ENCODE peak calls at places on chromosomes 12 and 14, in ten cellular contexts. One of them, this sample, is unnamed.

GRCh38 chr12:62632521-62632920 is 165.9 kb downstream of the MON2 start:
- DNase-seq in stomach: no peak
- DNase-seq in suprapubic skin: peak
- DNase-seq in transverse colon: peak
- DNase-seq in vagina: no peak
- DNase-seq in upper lobe of left lung: peak
- DNase-seq in breast epithelium: peak
- DNase-seq in ovary: peak
- DNase-seq in esophagus squamous epithelium: no peak
- DNase-seq in gastrocnemius medialis: peak
- DNase-seq in this sample: peak

GRCh38 chr12:9669019-9669326 is 540 bp upstream of the CLEC2D start:
- DNase-seq in stomach: no peak
- DNase-seq in suprapubic skin: no peak
- DNase-seq in transverse colon: no peak
- DNase-seq in vagina: no peak
- DNase-seq in upper lobe of left lung: no peak
- DNase-seq in breast epithelium: no peak
- DNase-seq in ovary: no peak
- DNase-seq in esophagus squamous epithelium: no peak
- DNase-seq in gastrocnemius medialis: no peak
- DNase-seq in this sample: no peak

GRCh38 chr12:92987362-92987761 is 58.3 kb upstream of the EEA1 start:
- DNase-seq in stomach: no peak
- DNase-seq in suprapubic skin: no peak
- DNase-seq in transverse colon: no peak
- DNase-seq in vagina: no peak
- DNase-seq in upper lobe of left lung: no peak
- DNase-seq in breast epithelium: no peak
- DNase-seq in ovary: no peak
- DNase-seq in esophagus squamous epithelium: no peak
- DNase-seq in gastrocnemius medialis: no peak
- DNase-seq in this sample: no peak

GRCh38 chr12:42663621-42664020 is 74.1 kb upstream of the PRICKLE1 start:
- DNase-seq in stomach: no peak
- DNase-seq in suprapubic skin: no peak
- DNase-seq in transverse colon: no peak
- DNase-seq in vagina: no peak
- DNase-seq in upper lobe of left lung: no peak
- DNase-seq in breast epithelium: no peak
- DNase-seq in ovary: no peak
- DNase-seq in esophagus squamous epithelium: no peak
- DNase-seq in gastrocnemius medialis: no peak
- DNase-seq in this sample: no peak

GRCh38 chr14:76863724-76864407 is 37.7 kb downstream of the LRRC74A start:
- DNase-seq in stomach: no peak
- DNase-seq in suprapubic skin: no peak
- DNase-seq in transverse colon: peak
- DNase-seq in vagina: no peak
- DNase-seq in upper lobe of left lung: peak
- DNase-seq in breast epithelium: no peak
- DNase-seq in ovary: no peak
- DNase-seq in esophagus squamous epithelium: no peak
- DNase-seq in gastrocnemius medialis: peak
- DNase-seq in this sample: peak

GRCh38 chr12:8554451-8555195 is 13.9 kb upstream of the CLEC4E start:
- DNase-seq in stomach: no peak
- DNase-seq in suprapubic skin: no peak
- DNase-seq in transverse colon: no peak
- DNase-seq in vagina: no peak
- DNase-seq in upper lobe of left lung: no peak
- DNase-seq in breast epithelium: no peak
- DNase-seq in ovary: no peak
- DNase-seq in esophagus squamous epithelium: no peak
- DNase-seq in gastrocnemius medialis: no peak
- DNase-seq in this sample: no peak

GRCh38 chr12:105099355-105099754 is 8.2 kb upstream of the WASHC4 start:
- DNase-seq in stomach: no peak
- DNase-seq in suprapubic skin: no peak
- DNase-seq in transverse colon: no peak
- DNase-seq in vagina: no peak
- DNase-seq in upper lobe of left lung: no peak
- DNase-seq in breast epithelium: no peak
- DNase-seq in ovary: no peak
- DNase-seq in esophagus squamous epithelium: no peak
- DNase-seq in gastrocnemius medialis: no peak
- DNase-seq in this sample: no peak

GRCh38 chr12:109944975-109945374 is 44.9 kb downstream of the TCHP start:
- DNase-seq in stomach: no peak
- DNase-seq in suprapubic skin: no peak
- DNase-seq in transverse colon: no peak
- DNase-seq in vagina: no peak
- DNase-seq in upper lobe of left lung: peak
- DNase-seq in breast epithelium: no peak
- DNase-seq in ovary: peak
- DNase-seq in esophagus squamous epithelium: no peak
- DNase-seq in gastrocnemius medialis: no peak
- DNase-seq in this sample: peak

GRCh38 chr12:91890742-91891141 is 254.9 kb downstream of the BTG1 start:
- DNase-seq in stomach: no peak
- DNase-seq in suprapubic skin: no peak
- DNase-seq in transverse colon: no peak
- DNase-seq in vagina: no peak
- DNase-seq in upper lobe of left lung: no peak
- DNase-seq in breast epithelium: no peak
- DNase-seq in ovary: no peak
- DNase-seq in esophagus squamous epithelium: no peak
- DNase-seq in gastrocnemius medialis: no peak
- DNase-seq in this sample: no peak

GRCh38 chr14:103056322-103057027 is 874 bp downstream of the CDC42BPB start:
- DNase-seq in stomach: peak
- DNase-seq in suprapubic skin: peak
- DNase-seq in transverse colon: peak
- DNase-seq in vagina: no peak
- DNase-seq in upper lobe of left lung: peak
- DNase-seq in breast epithelium: no peak
- DNase-seq in ovary: peak
- DNase-seq in esophagus squamous epithelium: no peak
- DNase-seq in gastrocnemius medialis: peak
- DNase-seq in this sample: peak
- TF ChIP-seq POLR2A in stomach: no peak
- TF ChIP-seq POLR2A in suprapubic skin: no peak
- TF ChIP-seq POLR2A in transverse colon: no peak
- TF ChIP-seq POLR2A in vagina: no peak
- TF ChIP-seq POLR2A in upper lobe of left lung: no peak
- TF ChIP-seq POLR2A in breast epithelium: no peak
- TF ChIP-seq POLR2A in ovary: no peak
- TF ChIP-seq POLR2A in esophagus squamous epithelium: peak
- TF ChIP-seq POLR2A in gastrocnemius medialis: no peak
- TF ChIP-seq POLR2A in this sample: no peak

GRCh38 chr14:60724080-60724618 is at the start of gene SIX4:
- DNase-seq in stomach: peak
- DNase-seq in suprapubic skin: peak
- DNase-seq in transverse colon: peak
- DNase-seq in vagina: no peak
- DNase-seq in upper lobe of left lung: peak
- DNase-seq in breast epithelium: peak
- DNase-seq in ovary: peak
- DNase-seq in esophagus squamous epithelium: no peak
- DNase-seq in gastrocnemius medialis: peak
- DNase-seq in this sample: peak
- TF ChIP-seq POLR2A in stomach: no peak
- TF ChIP-seq POLR2A in suprapubic skin: no peak
- TF ChIP-seq POLR2A in transverse colon: no peak
- TF ChIP-seq POLR2A in vagina: no peak
- TF ChIP-seq POLR2A in upper lobe of left lung: no peak
- TF ChIP-seq POLR2A in breast epithelium: peak
- TF ChIP-seq POLR2A in ovary: peak
- TF ChIP-seq POLR2A in esophagus squamous epithelium: no peak
- TF ChIP-seq POLR2A in gastrocnemius medialis: peak
- TF ChIP-seq POLR2A in this sample: peak

GRCh38 chr12:6073426-6073825 is 51.0 kb downstream of the VWF start:
- DNase-seq in stomach: no peak
- DNase-seq in suprapubic skin: no peak
- DNase-seq in transverse colon: no peak
- DNase-seq in vagina: no peak
- DNase-seq in upper lobe of left lung: no peak
- DNase-seq in breast epithelium: no peak
- DNase-seq in ovary: no peak
- DNase-seq in esophagus squamous epithelium: no peak
- DNase-seq in gastrocnemius medialis: no peak
- DNase-seq in this sample: no peak

GRCh38 chr12:6076776-6077700 is 47.4 kb downstream of the VWF start:
- DNase-seq in stomach: no peak
- DNase-seq in suprapubic skin: no peak
- DNase-seq in transverse colon: no peak
- DNase-seq in vagina: no peak
- DNase-seq in upper lobe of left lung: no peak
- DNase-seq in breast epithelium: no peak
- DNase-seq in ovary: no peak
- DNase-seq in esophagus squamous epithelium: no peak
- DNase-seq in gastrocnemius medialis: no peak
- DNase-seq in this sample: no peak

GRCh38 chr12:6074394-6074793 is 50.1 kb downstream of the VWF start:
- DNase-seq in stomach: no peak
- DNase-seq in suprapubic skin: no peak
- DNase-seq in transverse colon: no peak
- DNase-seq in vagina: no peak
- DNase-seq in upper lobe of left lung: no peak
- DNase-seq in breast epithelium: no peak
- DNase-seq in ovary: no peak
- DNase-seq in esophagus squamous epithelium: no peak
- DNase-seq in gastrocnemius medialis: no peak
- DNase-seq in this sample: no peak

GRCh38 chr12:6076340-6076739 is 48.1 kb downstream of the VWF start:
- DNase-seq in stomach: no peak
- DNase-seq in suprapubic skin: no peak
- DNase-seq in transverse colon: no peak
- DNase-seq in vagina: no peak
- DNase-seq in upper lobe of left lung: no peak
- DNase-seq in breast epithelium: no peak
- DNase-seq in ovary: no peak
- DNase-seq in esophagus squamous epithelium: no peak
- DNase-seq in gastrocnemius medialis: no peak
- DNase-seq in this sample: no peak

DNA sequence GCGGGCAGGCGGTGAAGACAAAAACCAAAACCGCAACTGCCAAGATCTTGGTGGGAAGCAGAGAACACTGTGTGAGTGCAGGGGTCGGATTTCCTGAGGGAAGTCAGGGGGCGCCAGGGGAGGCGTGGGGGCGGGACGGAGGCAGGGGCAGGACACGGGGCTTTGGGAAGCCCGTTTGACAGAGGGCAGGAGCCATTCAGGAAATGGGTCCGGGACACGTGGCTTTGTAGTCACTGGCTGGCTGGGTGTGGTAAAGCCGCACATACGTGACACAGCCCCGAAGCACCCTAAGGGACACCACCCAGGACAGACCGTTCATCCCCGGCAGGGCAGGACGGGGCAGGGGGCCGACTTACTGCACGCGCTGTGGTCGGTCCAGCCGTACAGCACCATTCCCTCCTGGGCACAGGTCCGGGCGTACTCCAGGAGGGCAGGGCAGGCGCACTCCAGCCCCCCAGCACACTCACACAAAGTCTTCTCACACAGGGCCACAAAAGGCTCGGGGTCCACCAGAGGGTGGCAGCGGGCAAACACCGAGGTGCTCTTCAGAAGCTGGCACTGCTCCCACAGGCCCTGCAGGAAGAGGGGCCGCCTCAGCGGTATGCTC is 49.4 kb downstream of the VWF start:
- DNase-seq in stomach: peak
- DNase-seq in suprapubic skin: no peak
- DNase-seq in transverse colon: peak
- DNase-seq in vagina: no peak
- DNase-seq in upper lobe of left lung: peak
- DNase-seq in breast epithelium: no peak
- DNase-seq in ovary: no peak
- DNase-seq in esophagus squamous epithelium: no peak
- DNase-seq in gastrocnemius medialis: no peak
- DNase-seq in this sample: peak
- TF ChIP-seq POLR2A in stomach: no peak
- TF ChIP-seq POLR2A in suprapubic skin: no peak
- TF ChIP-seq POLR2A in transverse colon: no peak
- TF ChIP-seq POLR2A in vagina: no peak
- TF ChIP-seq POLR2A in upper lobe of left lung: no peak
- TF ChIP-seq POLR2A in breast epithelium: no peak
- TF ChIP-seq POLR2A in ovary: no peak
- TF ChIP-seq POLR2A in esophagus squamous epithelium: no peak
- TF ChIP-seq POLR2A in gastrocnemius medialis: peak
- TF ChIP-seq POLR2A in this sample: no peak

GRCh38 chr14:102776761-102777710 is at the start of gene TRAF3:
- DNase-seq in stomach: peak
- DNase-seq in suprapubic skin: no peak
- DNase-seq in transverse colon: peak
- DNase-seq in vagina: no peak
- DNase-seq in upper lobe of left lung: peak
- DNase-seq in breast epithelium: no peak
- DNase-seq in ovary: peak
- DNase-seq in esophagus squamous epithelium: no peak
- DNase-seq in gastrocnemius medialis: no peak
- DNase-seq in this sample: peak
- TF ChIP-seq POLR2A in stomach: no peak
- TF ChIP-seq POLR2A in suprapubic skin: no peak
- TF ChIP-seq POLR2A in transverse colon: no peak
- TF ChIP-seq POLR2A in vagina: no peak
- TF ChIP-seq POLR2A in upper lobe of left lung: no peak
- TF ChIP-seq POLR2A in breast epithelium: no peak
- TF ChIP-seq POLR2A in ovary: no peak
- TF ChIP-seq POLR2A in esophagus squamous epithelium: peak
- TF ChIP-seq POLR2A in gastrocnemius medialis: no peak
- TF ChIP-seq POLR2A in this sample: no peak

DNA sequence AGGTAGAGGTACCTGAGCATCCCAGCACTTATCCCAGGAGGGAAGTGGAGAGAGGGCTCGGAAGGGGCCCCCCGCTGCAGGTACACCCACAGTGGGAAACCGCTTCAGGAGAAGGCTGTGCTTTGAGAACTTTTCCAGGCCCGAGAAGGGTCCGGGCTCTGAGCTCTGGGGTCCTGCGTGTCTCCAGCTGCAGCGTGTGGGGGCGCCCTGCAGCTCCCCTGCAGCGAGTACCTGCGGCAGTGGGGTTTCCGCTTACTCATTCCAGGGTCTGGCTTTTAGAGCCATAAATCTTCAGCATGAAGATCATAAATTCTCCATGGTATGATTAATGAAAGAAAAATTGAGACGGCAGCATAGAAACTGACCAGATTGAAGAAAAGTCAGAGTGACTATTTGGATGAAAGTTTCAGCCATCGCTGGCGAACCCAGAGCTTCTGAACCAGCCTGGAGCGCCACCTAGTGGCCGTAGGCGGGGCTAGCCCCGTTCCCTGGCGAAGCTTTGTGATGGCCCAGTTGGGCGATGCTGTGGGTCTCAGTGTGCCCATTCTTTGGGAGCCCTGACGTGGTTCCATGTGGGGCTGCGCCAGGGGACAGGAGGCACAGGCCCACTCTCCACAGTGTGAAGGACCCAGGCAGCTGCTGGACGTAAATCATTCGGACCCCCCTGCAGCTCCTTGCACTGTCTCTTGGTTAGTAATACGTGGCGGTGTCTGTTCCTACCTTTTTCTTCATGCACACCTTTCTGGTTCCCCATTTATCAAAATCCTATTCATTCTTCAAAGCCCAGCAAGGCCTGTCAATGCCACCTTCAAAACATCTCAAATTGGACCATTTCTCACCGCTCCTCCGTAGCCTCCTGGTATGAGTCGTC is 198.2 kb downstream of the TSPAN9 start:
- DNase-seq in stomach: peak
- DNase-seq in suprapubic skin: peak
- DNase-seq in transverse colon: peak
- DNase-seq in vagina: no peak
- DNase-seq in upper lobe of left lung: peak
- DNase-seq in breast epithelium: peak
- DNase-seq in ovary: peak
- DNase-seq in esophagus squamous epithelium: no peak
- DNase-seq in gastrocnemius medialis: peak
- DNase-seq in this sample: peak
- TF ChIP-seq POLR2A in stomach: no peak
- TF ChIP-seq POLR2A in suprapubic skin: no peak
- TF ChIP-seq POLR2A in transverse colon: no peak
- TF ChIP-seq POLR2A in vagina: no peak
- TF ChIP-seq POLR2A in upper lobe of left lung: no peak
- TF ChIP-seq POLR2A in breast epithelium: no peak
- TF ChIP-seq POLR2A in ovary: no peak
- TF ChIP-seq POLR2A in esophagus squamous epithelium: no peak
- TF ChIP-seq POLR2A in gastrocnemius medialis: no peak
- TF ChIP-seq POLR2A in this sample: no peak

This sample was measured in heart left ventricle.